ENCODE peak calls at places on chromosome 7, in four cellular contexts. One of them, this sample, is unnamed.

GRCh38 chr7:121634356-121634755 is 238.2 kb upstream of the FAM3C start:
- DNase-seq in stimulated activated CD4-positive, alpha-beta T cell treated with anti-CD3 and anti-CD28 coated beads, TNF-alpha, amount 100 ng/mL, for 48 hours: no peak
- DNase-seq in NCI-H1105: peak
- DNase-seq in Karpas-422: no peak
- DNase-seq in this sample: no peak

GRCh38 chr7:2431260-2431867 is 28.0 kb downstream of the CHST12 start:
- DNase-seq in stimulated activated CD4-positive, alpha-beta T cell treated with anti-CD3 and anti-CD28 coated beads, TNF-alpha, amount 100 ng/mL, for 48 hours: no peak
- DNase-seq in NCI-H1105: no peak
- DNase-seq in Karpas-422: peak
- DNase-seq in this sample: no peak

GRCh38 chr7:24828871-24829661 is 71.8 kb upstream of the GSDME start:
- DNase-seq in stimulated activated CD4-positive, alpha-beta T cell treated with anti-CD3 and anti-CD28 coated beads, TNF-alpha, amount 100 ng/mL, for 48 hours: no peak
- DNase-seq in NCI-H1105: no peak
- DNase-seq in Karpas-422: peak
- DNase-seq in this sample: no peak

GRCh38 chr7:111107989-111108388 is 17.1 kb downstream of the LRRN3 start:
- DNase-seq in stimulated activated CD4-positive, alpha-beta T cell treated with anti-CD3 and anti-CD28 coated beads, TNF-alpha, amount 100 ng/mL, for 48 hours: no peak
- DNase-seq in NCI-H1105: peak
- DNase-seq in Karpas-422: no peak
- DNase-seq in this sample: no peak

GRCh38 chr7:54860003-54860775 is 101.2 kb upstream of the SEC61G start:
- DNase-seq in stimulated activated CD4-positive, alpha-beta T cell treated with anti-CD3 and anti-CD28 coated beads, TNF-alpha, amount 100 ng/mL, for 48 hours: no peak
- DNase-seq in NCI-H1105: no peak
- DNase-seq in Karpas-422: no peak
- DNase-seq in this sample: no peak

GRCh38 chr7:132752431-132752830 is 176.2 kb upstream of the PLXNA4 start:
- DNase-seq in stimulated activated CD4-positive, alpha-beta T cell treated with anti-CD3 and anti-CD28 coated beads, TNF-alpha, amount 100 ng/mL, for 48 hours: no peak
- DNase-seq in NCI-H1105: no peak
- DNase-seq in Karpas-422: no peak
- DNase-seq in this sample: no peak

GRCh38 chr7:30688718-30689221 is 6.5 kb upstream of the CRHR2 start:
- DNase-seq in stimulated activated CD4-positive, alpha-beta T cell treated with anti-CD3 and anti-CD28 coated beads, TNF-alpha, amount 100 ng/mL, for 48 hours: no peak
- DNase-seq in NCI-H1105: no peak
- DNase-seq in Karpas-422: no peak
- DNase-seq in this sample: no peak

GRCh38 chr7:30379131-30379530 is 94.7 kb downstream of the ZNRF2 start:
- DNase-seq in stimulated activated CD4-positive, alpha-beta T cell treated with anti-CD3 and anti-CD28 coated beads, TNF-alpha, amount 100 ng/mL, for 48 hours: no peak
- DNase-seq in NCI-H1105: no peak
- DNase-seq in Karpas-422: no peak
- DNase-seq in this sample: no peak

GRCh38 chr7:1055084-1055450 is 10.7 kb downstream of the GPR146 start:
- DNase-seq in stimulated activated CD4-positive, alpha-beta T cell treated with anti-CD3 and anti-CD28 coated beads, TNF-alpha, amount 100 ng/mL, for 48 hours: peak
- DNase-seq in NCI-H1105: no peak
- DNase-seq in Karpas-422: no peak
- DNase-seq in this sample: no peak

GRCh38 chr7:137937202-137937560 is 64.7 kb downstream of the CREB3L2 start:
- DNase-seq in stimulated activated CD4-positive, alpha-beta T cell treated with anti-CD3 and anti-CD28 coated beads, TNF-alpha, amount 100 ng/mL, for 48 hours: no peak
- DNase-seq in NCI-H1105: no peak
- DNase-seq in Karpas-422: no peak
- DNase-seq in this sample: no peak

GRCh38 chr7:957418-958220 is 3.1 kb upstream of the ADAP1 start:
- DNase-seq in stimulated activated CD4-positive, alpha-beta T cell treated with anti-CD3 and anti-CD28 coated beads, TNF-alpha, amount 100 ng/mL, for 48 hours: no peak
- DNase-seq in NCI-H1105: no peak
- DNase-seq in Karpas-422: peak
- DNase-seq in this sample: no peak

GRCh38 chr7:80749270-80749669 is 110.8 kb downstream of the CD36 start:
- DNase-seq in stimulated activated CD4-positive, alpha-beta T cell treated with anti-CD3 and anti-CD28 coated beads, TNF-alpha, amount 100 ng/mL, for 48 hours: no peak
- DNase-seq in NCI-H1105: no peak
- DNase-seq in Karpas-422: no peak
- DNase-seq in this sample: no peak

GRCh38 chr7:144656960-144657359 is 178.9 kb downstream of the TPK1 start:
- DNase-seq in stimulated activated CD4-positive, alpha-beta T cell treated with anti-CD3 and anti-CD28 coated beads, TNF-alpha, amount 100 ng/mL, for 48 hours: no peak
- DNase-seq in NCI-H1105: no peak
- DNase-seq in Karpas-422: no peak
- DNase-seq in this sample: no peak

GRCh38 chr7:137606061-137606674 is 240.6 kb downstream of the DGKI start:
- DNase-seq in stimulated activated CD4-positive, alpha-beta T cell treated with anti-CD3 and anti-CD28 coated beads, TNF-alpha, amount 100 ng/mL, for 48 hours: no peak
- DNase-seq in NCI-H1105: peak
- DNase-seq in Karpas-422: peak
- DNase-seq in this sample: no peak

GRCh38 chr7:69814421-69814962 is 216.2 kb downstream of the AUTS2 start:
- DNase-seq in stimulated activated CD4-positive, alpha-beta T cell treated with anti-CD3 and anti-CD28 coated beads, TNF-alpha, amount 100 ng/mL, for 48 hours: no peak
- DNase-seq in NCI-H1105: no peak
- DNase-seq in Karpas-422: no peak
- DNase-seq in this sample: no peak

GRCh38 chr7:16961650-16962049 is 79.9 kb upstream of the AGR3 start:
- DNase-seq in stimulated activated CD4-positive, alpha-beta T cell treated with anti-CD3 and anti-CD28 coated beads, TNF-alpha, amount 100 ng/mL, for 48 hours: no peak
- DNase-seq in NCI-H1105: no peak
- DNase-seq in Karpas-422: no peak
- DNase-seq in this sample: no peak

GRCh38 chr7:131105294-131105802 is 222.3 kb upstream of the MKLN1 start:
- DNase-seq in stimulated activated CD4-positive, alpha-beta T cell treated with anti-CD3 and anti-CD28 coated beads, TNF-alpha, amount 100 ng/mL, for 48 hours: no peak
- DNase-seq in NCI-H1105: no peak
- DNase-seq in Karpas-422: no peak
- DNase-seq in this sample: no peak

GRCh38 chr7:83439021-83439420 is 209.9 kb downstream of the SEMA3E start:
- DNase-seq in stimulated activated CD4-positive, alpha-beta T cell treated with anti-CD3 and anti-CD28 coated beads, TNF-alpha, amount 100 ng/mL, for 48 hours: no peak
- DNase-seq in NCI-H1105: no peak
- DNase-seq in Karpas-422: no peak
- DNase-seq in this sample: no peak

GRCh38 chr7:665751-666453 is 60.6 kb upstream of the DNAAF5 start:
- DNase-seq in stimulated activated CD4-positive, alpha-beta T cell treated with anti-CD3 and anti-CD28 coated beads, TNF-alpha, amount 100 ng/mL, for 48 hours: no peak
- DNase-seq in NCI-H1105: no peak
- DNase-seq in Karpas-422: no peak
- DNase-seq in this sample: no peak

GRCh38 chr7:151187409-151188251 is 580 bp upstream of the ASB10 start:
- DNase-seq in stimulated activated CD4-positive, alpha-beta T cell treated with anti-CD3 and anti-CD28 coated beads, TNF-alpha, amount 100 ng/mL, for 48 hours: no peak
- DNase-seq in NCI-H1105: no peak
- DNase-seq in Karpas-422: no peak
- DNase-seq in this sample: no peak

GRCh38 chr7:33418251-33418701 is 288.9 kb downstream of the BBS9 start:
- DNase-seq in stimulated activated CD4-positive, alpha-beta T cell treated with anti-CD3 and anti-CD28 coated beads, TNF-alpha, amount 100 ng/mL, for 48 hours: no peak
- DNase-seq in NCI-H1105: no peak
- DNase-seq in Karpas-422: no peak
- DNase-seq in this sample: no peak

GRCh38 chr7:34158754-34159153 is 253.4 kb downstream of the BMPER start:
- DNase-seq in stimulated activated CD4-positive, alpha-beta T cell treated with anti-CD3 and anti-CD28 coated beads, TNF-alpha, amount 100 ng/mL, for 48 hours: no peak
- DNase-seq in NCI-H1105: no peak
- DNase-seq in Karpas-422: peak
- DNase-seq in this sample: no peak

GRCh38 chr7:40474790-40475680 is 340.2 kb downstream of the SUGCT start:
- DNase-seq in stimulated activated CD4-positive, alpha-beta T cell treated with anti-CD3 and anti-CD28 coated beads, TNF-alpha, amount 100 ng/mL, for 48 hours: no peak
- DNase-seq in NCI-H1105: no peak
- DNase-seq in Karpas-422: no peak
- DNase-seq in this sample: no peak

GRCh38 chr7:6252310-6252709 is 20.1 kb downstream of the CYTH3 start:
- DNase-seq in stimulated activated CD4-positive, alpha-beta T cell treated with anti-CD3 and anti-CD28 coated beads, TNF-alpha, amount 100 ng/mL, for 48 hours: no peak
- DNase-seq in NCI-H1105: no peak
- DNase-seq in Karpas-422: no peak
- DNase-seq in this sample: no peak

GRCh38 chr7:44565097-44565794 is 8.5 kb downstream of the DDX56 start:
- DNase-seq in stimulated activated CD4-positive, alpha-beta T cell treated with anti-CD3 and anti-CD28 coated beads, TNF-alpha, amount 100 ng/mL, for 48 hours: no peak
- DNase-seq in NCI-H1105: peak
- DNase-seq in Karpas-422: peak
- DNase-seq in this sample: peak

GRCh38 chr7:17083392-17084165 is 201.8 kb upstream of the AGR3 start:
- DNase-seq in stimulated activated CD4-positive, alpha-beta T cell treated with anti-CD3 and anti-CD28 coated beads, TNF-alpha, amount 100 ng/mL, for 48 hours: no peak
- DNase-seq in NCI-H1105: no peak
- DNase-seq in Karpas-422: no peak
- DNase-seq in this sample: no peak

GRCh38 chr7:142939226-142939910 is at the start of gene LLCFC1:
- DNase-seq in stimulated activated CD4-positive, alpha-beta T cell treated with anti-CD3 and anti-CD28 coated beads, TNF-alpha, amount 100 ng/mL, for 48 hours: no peak
- DNase-seq in NCI-H1105: no peak
- DNase-seq in Karpas-422: peak
- DNase-seq in this sample: no peak

GRCh38 chr7:118311121-118311803 is 86.8 kb downstream of the ANKRD7 start:
- DNase-seq in stimulated activated CD4-positive, alpha-beta T cell treated with anti-CD3 and anti-CD28 coated beads, TNF-alpha, amount 100 ng/mL, for 48 hours: no peak
- DNase-seq in NCI-H1105: no peak
- DNase-seq in Karpas-422: no peak
- DNase-seq in this sample: no peak

GRCh38 chr7:41491313-41491712 is 211.6 kb downstream of the INHBA start:
- DNase-seq in stimulated activated CD4-positive, alpha-beta T cell treated with anti-CD3 and anti-CD28 coated beads, TNF-alpha, amount 100 ng/mL, for 48 hours: no peak
- DNase-seq in NCI-H1105: no peak
- DNase-seq in Karpas-422: no peak
- DNase-seq in this sample: no peak

GRCh38 chr7:2018786-2019692 is 213.7 kb downstream of the MAD1L1 start:
- DNase-seq in stimulated activated CD4-positive, alpha-beta T cell treated with anti-CD3 and anti-CD28 coated beads, TNF-alpha, amount 100 ng/mL, for 48 hours: no peak
- DNase-seq in NCI-H1105: no peak
- DNase-seq in Karpas-422: peak
- DNase-seq in this sample: no peak

GRCh38 chr7:127907638-127908040 is 123.6 kb downstream of the LRRC4 start:
- DNase-seq in stimulated activated CD4-positive, alpha-beta T cell treated with anti-CD3 and anti-CD28 coated beads, TNF-alpha, amount 100 ng/mL, for 48 hours: no peak
- DNase-seq in NCI-H1105: no peak
- DNase-seq in Karpas-422: no peak
- DNase-seq in this sample: no peak

GRCh38 chr7:148698397-148699023 is at the start of gene CUL1:
- DNase-seq in stimulated activated CD4-positive, alpha-beta T cell treated with anti-CD3 and anti-CD28 coated beads, TNF-alpha, amount 100 ng/mL, for 48 hours: peak
- DNase-seq in NCI-H1105: peak
- DNase-seq in Karpas-422: peak
- DNase-seq in this sample: peak